ENCODE peak calls at places on chromosomes 3 and 15, in eight cellular contexts. X is astrocyte; G is H9; B is CD4-positive, alpha-beta T cell; O is breast epithelium; L is PC-9; A is heart left ventricle; Z is fibroblast of lung. I is an unnamed sample.

GRCh38 chr15:77329202-77329601 is 90.7 kb downstream of the PEAK1 start:
- DNase-seq in O (no peak), Z (no peak), X (no peak), A (no peak), B (no peak), L (no peak), G (no peak), I (no peak)

GRCh38 chr3:5187920-5188418 is 462 bp downstream of the EDEM1 start:
- DNase-seq in X (no peak), O (no peak), L (no peak), G (peak; percentile 41), B (peak; percentile 46), A (peak; percentile 37), Z (peak; percentile 41), I (no peak)

GRCh38 chr3:53844262-53845102 is 1.7 kb downstream of the CHDH start:
- DNase-seq in B (no peak), X (no peak), Z (no peak), G (no peak), O (no peak), A (no peak), L (no peak), I (no peak)

GRCh38 chr15:99347609-99348008 is 96.3 kb downstream of the LRRC28 start:
- DNase-seq in L (no peak), A (no peak), G (no peak), O (no peak), Z (no peak), X (no peak), B (no peak), I (no peak)

GRCh38 chr3:107846282-107846852 is 244.5 kb downstream of the CD47 start:
- DNase-seq in G (peak; percentile 83), O (peak; percentile 70), B (peak; percentile 7), L (no peak), Z (peak; percentile 36), A (peak; percentile 35), X (peak; percentile 27), I (peak; percentile 16)

GRCh38 chr15:88542342-88542733 is 4.1 kb downstream of the DET1 start:
- DNase-seq in A (peak; percentile 51), B (no peak), Z (no peak), G (no peak), L (no peak), O (no peak), X (no peak), I (no peak)

GRCh38 chr3:188262913-188263683 is 109.1 kb downstream of the LPP start:
- DNase-seq in O (no peak), A (peak; percentile 48), L (peak; percentile 71), G (no peak), X (peak; percentile 94), B (no peak), Z (peak; percentile 95), I (no peak)

GRCh38 chr3:50275996-50276761 is 2.7 kb upstream of the LSMEM2 start:
- DNase-seq in X (no peak), L (no peak), A (no peak), Z (no peak), G (peak; percentile 82), O (no peak), B (peak; percentile 29), I (no peak)

GRCh38 chr3:79367803-79368202 is 400.0 kb downstream of the ROBO1 start:
- DNase-seq in L (no peak), X (no peak), O (no peak), G (no peak), Z (peak; percentile 18), A (no peak), B (no peak), I (no peak)

GRCh38 chr3:55721716-55722484 is 234.8 kb upstream of the WNT5A start:
- DNase-seq in G (no peak), X (no peak), B (no peak), L (no peak), A (no peak), Z (peak; percentile 27), O (no peak), I (no peak)

GRCh38 chr3:52194541-52195296 is 3.2 kb upstream of the ALAS1 start:
- DNase-seq in G (no peak), L (no peak), A (no peak), B (no peak), X (no peak), O (no peak), Z (no peak), I (no peak)
- H3K27me3 ChIP-seq in G (no peaks in the 10 kb centered on the region), L (no peaks in the 10 kb centered on the region), A (no peaks in the 10 kb centered on the region), B (no peaks in the 10 kb centered on the region), X (no peaks in the 10 kb centered on the region), O (no peaks in the 10 kb centered on the region), Z (no peaks in the 10 kb centered on the region), I (no peaks in the 10 kb centered on the region)

GRCh38 chr3:155238845-155239244 is 54.6 kb downstream of the STRIT1 start:
- DNase-seq in B (no peak), O (no peak), Z (no peak), L (no peak), X (no peak), A (no peak), G (no peak), I (no peak)
- TF ChIP-seq CTCF in B (no peak), O (no peak), Z (no peak), L (no peak), X (no peak), A (no peak), G (no peak), I (no peak)

GRCh38 chr3:123394391-123395022 is 54.4 kb downstream of the ADCY5 start:
- DNase-seq in G (no peak), B (no peak), O (no peak), A (no peak), L (no peak), X (no peak), Z (no peak), I (no peak)

GRCh38 chr3:123397050-123397590 is 51.8 kb downstream of the ADCY5 start:
- DNase-seq in X (no peak), G (no peak), O (no peak), A (no peak), L (no peak), B (no peak), Z (no peak), I (no peak)

GRCh38 chr3:123392871-123393620 is 55.8 kb downstream of the ADCY5 start:
- DNase-seq in Z (peak; percentile 8), O (no peak), X (no peak), G (no peak), B (no peak), L (no peak), A (no peak), I (no peak)

GRCh38 chr3:123396171-123397049 is 52.5 kb downstream of the ADCY5 start:
- DNase-seq in L (no peak), B (no peak), G (no peak), A (no peak), Z (no peak), X (no peak), O (no peak), I (no peak)

DNA sequence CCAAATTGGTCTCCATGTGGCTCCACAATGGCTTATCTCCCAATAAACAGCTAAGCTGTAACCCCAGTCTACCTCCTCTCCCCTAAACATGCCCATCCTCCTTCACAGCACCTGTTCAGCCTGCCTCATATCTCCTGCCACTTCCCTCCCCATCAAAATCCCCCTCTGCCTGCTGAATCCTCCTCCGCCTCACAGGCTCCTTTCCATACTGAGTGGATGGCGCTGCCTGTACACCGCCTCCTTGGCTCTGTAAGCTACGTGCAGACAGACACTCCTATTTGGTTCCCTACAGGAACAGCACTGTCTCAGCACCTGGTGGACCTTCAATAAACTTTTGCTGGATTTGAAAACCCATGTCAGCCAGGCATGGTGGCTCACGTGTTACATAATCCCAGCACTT is 53.7 kb downstream of the ADCY5 start:
- DNase-seq in G (no peak), O (no peak), Z (no peak), L (no peak), X (no peak), B (no peak), A (no peak), I (no peak)
- H3K27me3 ChIP-seq in G (no peaks in the 10 kb centered on the region), O (no peaks in the 10 kb centered on the region), Z (peaks cover 20% of the 10 kb centered on the region), L (no peaks in the 10 kb centered on the region), X (peaks cover 29% of the 10 kb centered on the region), B (no peaks in the 10 kb centered on the region), A (no peaks in the 10 kb centered on the region), I (peaks cover 36% of the 10 kb centered on the region)

GRCh38 chr3:72368331-72368975 is 479.8 kb downstream of the SHQ1 start:
- DNase-seq in A (no peak), X (peak; percentile 42), B (no peak), O (no peak), Z (peak; percentile 59), G (no peak), L (no peak), I (no peak)
- TF ChIP-seq CTCF in A (no peak), X (no peak), B (no peak), O (no peak), Z (no peak), G (no peak), L (no peak), I (no peak)

I was measured in kidney epithelial cell.